ENCODE peak calls at places on chromosomes 12 and 14, in four cellular contexts. W is ovary, O is ascending aorta, Z is spleen. S is an unnamed sample.

GRCh38 chr12:6218526-6218925 is 18.3 kb downstream of the CD9 start:
- DNase-seq in W (no peak), O (no peak), Z (no peak), S (no peak)

GRCh38 chr12:119870462-119870861 is 6.7 kb downstream of the CIT start:
- DNase-seq in W (no peak), O (no peak), Z (no peak), S (no peak)

GRCh38 chr12:47545938-47546609 is 159.8 kb downstream of the RPAP3 start:
- DNase-seq in W (no peak), O (no peak), Z (no peak), S (no peak)

GRCh38 chr14:78863143-78863542 is 693.0 kb downstream of the NRXN3 start:
- DNase-seq in W (no peak), O (no peak), Z (no peak), S (no peak)

GRCh38 chr14:91317381-91318313 is 73.1 kb upstream of the GPR68 start:
- DNase-seq in W (peak), O (peak), Z (peak), S (peak)

GRCh38 chr12:43285248-43285647 is 266.8 kb downstream of the ADAMTS20 start:
- DNase-seq in W (no peak), O (no peak), Z (no peak), S (no peak)

GRCh38 chr12:109156586-109156985 is 40.2 kb downstream of the ACACB start:
- DNase-seq in W (no peak), O (no peak), Z (no peak), S (no peak)

GRCh38 chr12:537772-538171 is 78.0 kb downstream of the B4GALNT3 start:
- DNase-seq in W (no peak), O (no peak), Z (no peak), S (no peak)

GRCh38 chr14:61733972-61734371 is 28.2 kb upstream of the SNAPC1 start:
- DNase-seq in W (no peak), O (no peak), Z (no peak), S (no peak)

GRCh38 chr12:75481013-75481705 is 604 bp downstream of the GLIPR1 start:
- DNase-seq in W (no peak), O (no peak), Z (no peak), S (no peak)

GRCh38 chr12:93244514-93245077 is 133.1 kb upstream of the NUDT4 start:
- DNase-seq in W (no peak), O (no peak), Z (no peak), S (no peak)

GRCh38 chr14:105150026-105150367 is 18.6 kb downstream of the JAG2 start:
- DNase-seq in W (no peak), O (no peak), Z (no peak), S (no peak)

GRCh38 chr14:53615254-53615653 is 341.4 kb downstream of the BMP4 start:
- DNase-seq in W (no peak), O (no peak), Z (no peak), S (no peak)

GRCh38 chr12:124456652-124457152 is 110.7 kb downstream of the NCOR2 start:
- DNase-seq in W (no peak), O (no peak), Z (peak), S (peak)

GRCh38 chr12:39620664-39621658 is 1.4 kb upstream of the ABCD2 start:
- DNase-seq in W (no peak), O (no peak), Z (peak), S (no peak)

GRCh38 chr14:29310757-29311156 is 544.2 kb downstream of the FOXG1 start:
- DNase-seq in W (no peak), O (no peak), Z (no peak), S (no peak)

GRCh38 chr12:92784795-92785562 is 82.2 kb downstream of the PLEKHG7 start:
- DNase-seq in W (no peak), O (no peak), Z (no peak), S (no peak)

GRCh38 chr12:105561981-105562726 is 231.7 kb downstream of the C12orf75 start:
- DNase-seq in W (peak), O (peak), Z (no peak), S (peak)

GRCh38 chr12:67025543-67026114 is 243.5 kb upstream of the CAND1 start:
- DNase-seq in W (peak), O (no peak), Z (no peak), S (no peak)

DNA sequence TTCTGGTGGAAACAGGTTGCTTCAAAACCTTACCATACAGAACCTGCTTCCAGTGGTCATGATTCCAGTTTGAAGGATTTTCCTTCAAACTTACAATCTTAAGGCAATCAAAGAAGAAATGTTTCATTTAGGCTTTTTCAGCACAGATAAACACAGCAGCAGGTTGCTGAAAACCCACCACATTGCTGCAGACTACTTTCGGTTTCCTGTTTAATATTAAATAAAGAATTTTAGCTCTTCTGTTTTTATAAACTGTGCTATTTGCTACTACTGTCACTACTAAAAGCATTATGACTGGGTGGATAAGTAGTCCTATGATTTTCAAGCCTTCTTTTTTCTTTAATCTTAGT is 13.2 kb upstream of the FOXN3 start:
- DNase-seq in W (no peak), O (no peak), Z (no peak), S (no peak)
- H3K4me3 ChIP-seq in W (peak), O (peak), Z (peak), S (peak)

GRCh38 chr14:103848720-103849077 is 1.3 kb upstream of the PPP1R13B start:
- DNase-seq in W (no peak), O (no peak), Z (no peak), S (no peak)
- H3K27ac ChIP-seq in W (peak), O (peak), Z (peak), S (peak)

GRCh38 chr12:132530451-132530850 is 40.5 kb downstream of the FBRSL1 start:
- DNase-seq in W (no peak), O (no peak), Z (no peak), S (no peak)
- H3K4me3 ChIP-seq in W (no peak), O (no peak), Z (no peak), S (no peak)

DNA sequence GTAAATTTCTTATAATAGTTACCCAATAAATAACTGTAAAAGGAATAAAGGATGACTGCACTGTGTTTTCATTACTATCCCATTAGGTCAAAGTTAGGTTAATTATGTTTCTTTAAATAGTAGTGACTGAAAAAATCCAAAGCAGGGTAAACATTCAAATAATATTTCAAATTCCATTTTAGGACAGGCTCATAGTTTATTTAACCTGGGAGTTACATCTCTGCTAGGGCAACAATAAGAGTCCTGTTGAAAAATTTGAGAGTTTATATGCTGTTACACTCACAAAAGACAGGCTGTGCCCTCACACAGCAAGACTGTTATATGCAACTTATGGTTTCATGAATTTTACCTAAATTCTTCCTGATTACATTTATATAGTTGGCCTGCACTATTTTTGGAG is 8.0 kb downstream of the ERP27 start:
- DNase-seq in W (no peak), O (no peak), Z (no peak), S (no peak)
- H3K27ac ChIP-seq in W (no peak), O (peak), Z (no peak), S (no peak)

GRCh38 chr12:32223941-32224340 is 117.3 kb downstream of the BICD1 start:
- DNase-seq in W (no peak), O (no peak), Z (no peak), S (no peak)

GRCh38 chr12:32229971-32230606 is 123.4 kb downstream of the BICD1 start:
- DNase-seq in W (no peak), O (no peak), Z (no peak), S (no peak)

GRCh38 chr12:32230607-32230982 is 123.9 kb downstream of the BICD1 start:
- DNase-seq in W (no peak), O (no peak), Z (no peak), S (no peak)

GRCh38 chr12:32226768-32227167 is 120.1 kb downstream of the BICD1 start:
- DNase-seq in W (no peak), O (no peak), Z (no peak), S (no peak)
- H3K4me3 ChIP-seq in W (no peak), O (no peak), Z (no peak), S (no peak)

GRCh38 chr12:103829092-103829491 is 11.9 kb downstream of the NT5DC3 start:
- DNase-seq in W (no peak), O (no peak), Z (no peak), S (no peak)

GRCh38 chr12:103830730-103831320 is 10.2 kb downstream of the NT5DC3 start:
- DNase-seq in W (no peak), O (no peak), Z (no peak), S (no peak)

GRCh38 chr12:103827800-103828440 is 13.1 kb downstream of the NT5DC3 start:
- DNase-seq in W (no peak), O (no peak), Z (no peak), S (no peak)

GRCh38 chr12:103832048-103832798 is 8.8 kb downstream of the NT5DC3 start:
- DNase-seq in W (no peak), O (no peak), Z (no peak), S (no peak)

GRCh38 chr12:103830025-103830725 is 10.9 kb downstream of the NT5DC3 start:
- DNase-seq in W (no peak), O (no peak), Z (no peak), S (no peak)
- H3K27ac ChIP-seq in W (no peak), O (no peak), Z (no peak), S (peak)

DNA sequence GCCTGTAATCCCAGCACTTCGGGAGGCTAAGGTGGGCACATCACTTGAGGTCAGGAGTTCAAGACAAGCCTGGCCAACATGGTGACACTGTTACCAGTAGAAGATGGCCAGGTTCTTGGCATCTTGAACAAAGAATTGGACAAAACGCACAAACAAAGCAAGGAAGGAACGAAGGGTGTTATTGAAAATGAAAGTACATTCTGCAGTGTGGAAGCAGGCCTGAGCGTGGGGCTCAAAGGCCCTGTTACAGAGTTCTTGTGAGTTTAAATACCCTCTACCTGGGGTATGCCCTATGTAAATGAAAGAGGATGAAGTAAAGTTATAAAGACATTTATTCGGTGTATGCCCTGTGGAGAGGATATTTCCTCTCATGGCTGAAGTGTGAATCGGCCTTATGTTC is 20.8 kb upstream of the CDK17 start:
- DNase-seq in W (no peak), O (no peak), Z (no peak), S (no peak)
- H3K4me3 ChIP-seq in W (no peak), O (no peak), Z (no peak), S (no peak)